ENCODE peak calls at places on chromosomes 2 and 18, in seven cellular contexts. J is K562, Q is HepG2, U is breast epithelium, W is esophagus muscularis mucosa, I is spleen, M is HCT116. Y is an unnamed sample.

GRCh38 chr18:22609642-22610041 is 191.9 kb upstream of the CTAGE1 start:
- DNase-seq in I (no peak), Q (peak; percentile 16), U (peak; percentile 35), W (no peak), J (no peak), M (no peak), Y (no peak)

GRCh38 chr2:28102455-28102874 is 211.9 kb downstream of the BABAM2 start:
- DNase-seq in J (peak; percentile 19), M (no peak), I (no peak), W (no peak), Q (no peak), U (no peak), Y (no peak)

GRCh38 chr2:74571058-74571457 is 16.5 kb downstream of the DOK1 start:
- DNase-seq in I (no peak), M (no peak), Q (no peak), U (no peak), J (no peak), W (no peak), Y (no peak)

GRCh38 chr2:142682528-142682927 is 194.9 kb upstream of the KYNU start:
- DNase-seq in U (no peak), M (peak; percentile 13), J (no peak), Q (peak; percentile 32), W (no peak), I (no peak), Y (no peak)

GRCh38 chr2:178484245-178485041 is 4.2 kb downstream of the PLEKHA3 start:
- DNase-seq in I (no peak), Q (no peak), J (peak; percentile 10), M (no peak), U (no peak), W (no peak), Y (no peak)

GRCh38 chr2:199716807-199717586 is 134.0 kb downstream of the FTCDNL1 start:
- DNase-seq in M (no peak), W (no peak), I (no peak), Q (peak; percentile 21), U (no peak), J (no peak), Y (no peak)

GRCh38 chr2:86622878-86623548 is 652 bp downstream of the RNF103 start:
- DNase-seq in Q (no peak), U (no peak), I (peak; percentile 93), J (peak; percentile 63), M (no peak), W (no peak), Y (no peak)

GRCh38 chr2:10390369-10390801 is 57.7 kb downstream of the ODC1 start:
- DNase-seq in W (no peak), J (peak; percentile 43), Q (no peak), U (no peak), M (no peak), I (no peak), Y (no peak)

GRCh38 chr2:137969418-137969765 is 5.1 kb downstream of the HNMT start:
- DNase-seq in W (no peak), J (no peak), Q (no peak), M (no peak), U (peak; percentile 32), I (no peak), Y (no peak)

GRCh38 chr2:184564092-184564491 is 34.2 kb upstream of the ZNF804A start:
- DNase-seq in U (no peak), M (no peak), I (no peak), J (no peak), W (no peak), Q (no peak), Y (no peak)

GRCh38 chr2:24657818-24658217 is 135.4 kb downstream of the PTRHD1 start:
- DNase-seq in I (no peak), U (no peak), M (no peak), W (no peak), Q (no peak), J (no peak), Y (no peak)

GRCh38 chr2:161415467-161416293 is 417 bp upstream of the TBR1 start:
- DNase-seq in J (peak; percentile 25), I (no peak), Q (peak; percentile 10), U (no peak), W (no peak), M (no peak), Y (no peak)

GRCh38 chr18:10381951-10382350 is 72.5 kb upstream of the APCDD1 start:
- DNase-seq in Q (no peak), J (no peak), I (no peak), W (no peak), U (no peak), M (no peak), Y (no peak)

GRCh38 chr2:55693181-55694125 is at the start of gene PNPT1:
- DNase-seq in J (peak; percentile 98), I (peak; percentile 98), W (peak; percentile 98), Q (peak; percentile 92), U (peak; percentile 85), M (peak; percentile 87), Y (no peak)

GRCh38 chr2:212713681-212714080 is 175.1 kb upstream of the ERBB4 start:
- DNase-seq in U (no peak), M (no peak), J (no peak), Q (no peak), W (no peak), I (no peak), Y (no peak)

GRCh38 chr2:191818725-191819333 is 28.1 kb downstream of the CAVIN2 start:
- DNase-seq in I (no peak), W (no peak), Q (no peak), U (no peak), J (no peak), M (no peak), Y (no peak)

GRCh38 chr2:133317161-133317560 is 251.1 kb downstream of the NCKAP5 start:
- DNase-seq in U (no peak), I (no peak), Q (no peak), J (no peak), M (no peak), W (no peak), Y (no peak)

GRCh38 chr2:69012310-69013122 is 463 bp upstream of the ANTXR1 start:
- DNase-seq in W (no peak), U (peak; percentile 35), I (peak; percentile 81), Q (peak; percentile 66), M (peak; percentile 23), J (peak; percentile 66), Y (no peak)

GRCh38 chr2:97834610-97835009 is 121.2 kb downstream of the ZAP70 start:
- DNase-seq in Q (no peak), U (no peak), J (no peak), M (no peak), I (no peak), W (no peak), Y (no peak)

GRCh38 chr18:26406854-26407517 is 141.4 kb downstream of the KCTD1 start:
- DNase-seq in Q (no peak), M (no peak), W (no peak), J (no peak), I (no peak), U (no peak), Y (no peak)

GRCh38 chr18:26403451-26403850 is 144.9 kb downstream of the KCTD1 start:
- DNase-seq in Q (no peak), U (no peak), W (no peak), I (no peak), J (no peak), M (no peak), Y (no peak)

GRCh38 chr18:26406294-26406693 is 142.1 kb downstream of the KCTD1 start:
- DNase-seq in J (no peak), U (no peak), I (no peak), Q (no peak), M (no peak), W (no peak), Y (no peak)

GRCh38 chr18:26407721-26408601 is 140.4 kb downstream of the KCTD1 start:
- DNase-seq in Q (no peak), I (no peak), U (no peak), J (no peak), W (no peak), M (no peak), Y (no peak)

GRCh38 chr18:26405190-26405781 is 143.1 kb downstream of the KCTD1 start:
- DNase-seq in J (no peak), W (peak; percentile 75), M (peak; percentile 36), U (no peak), Q (peak; percentile 30), I (no peak), Y (no peak)
- TF ChIP-seq CTCF in J (peak; percentile 28), W (peak; percentile 24), M (peak; percentile 75), U (no peak), Q (peak; percentile 80), I (no peak), Y (peak; percentile 11)

DNA sequence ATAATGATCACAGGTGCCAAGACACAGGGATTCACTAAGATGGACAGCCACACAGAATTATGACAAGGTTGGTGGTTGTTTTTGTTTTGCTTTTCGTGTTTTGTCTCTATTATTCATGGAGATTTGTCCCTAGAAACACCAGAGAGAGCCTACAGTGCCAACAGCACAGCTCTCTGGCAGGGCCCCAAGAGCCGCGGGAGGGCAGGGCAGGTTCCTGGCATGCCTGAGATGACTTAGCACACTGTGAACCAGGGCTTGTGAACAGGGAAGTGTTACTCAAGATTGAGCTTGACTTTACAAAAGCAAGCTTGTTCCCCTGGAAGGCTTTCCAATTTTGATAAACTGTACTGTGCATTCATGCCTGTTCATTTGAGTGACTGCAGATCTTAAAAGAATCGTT is 437.4 kb upstream of the SALL3 start:
- DNase-seq in M (no peak), U (peak; percentile 83), I (no peak), J (no peak), W (no peak), Q (no peak), Y (peak; percentile 72)
- TF ChIP-seq POLR2AphosphoS5 in M (no peak), U (no peak), I (no peak), J (no peak), W (peak; percentile 63), Q (no peak), Y (peak; percentile 52)

DNA sequence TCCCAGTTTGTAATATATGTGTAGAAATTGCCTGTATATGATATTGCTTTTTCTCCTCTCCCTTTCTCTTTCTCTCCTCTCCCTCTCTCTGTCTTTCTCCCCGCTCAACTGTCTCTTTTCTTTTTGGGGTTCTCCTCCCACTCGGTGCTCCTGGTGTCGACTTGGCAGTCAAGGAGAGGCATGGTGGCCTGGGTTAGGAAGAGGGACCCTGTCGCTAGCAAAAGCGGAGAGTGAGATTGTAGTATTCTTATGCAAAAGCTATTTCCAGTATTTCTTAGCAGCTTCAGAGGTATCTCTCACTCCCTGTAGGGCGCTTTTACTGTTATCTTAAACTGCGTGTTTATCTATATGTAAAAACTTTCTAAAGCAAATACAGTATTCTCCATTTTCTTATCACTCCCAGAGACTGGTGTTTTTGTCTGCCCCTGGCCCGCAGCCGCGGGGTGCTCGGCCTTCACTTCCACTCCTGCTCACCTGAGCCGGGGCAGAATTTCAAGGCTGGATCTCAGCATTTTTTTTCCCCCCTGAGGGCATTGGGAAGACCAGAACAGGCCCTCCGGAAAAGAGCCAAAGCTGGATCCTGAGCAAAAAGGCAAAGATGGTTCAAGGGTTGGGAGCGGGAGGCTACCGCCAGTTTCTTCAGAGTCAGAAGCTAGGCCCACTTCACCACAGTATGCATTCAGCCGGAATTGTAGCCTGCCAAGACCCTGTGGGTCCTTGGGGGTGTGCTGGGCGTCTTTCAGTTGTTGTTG is 4.3 kb downstream of the SIX3 start:
- DNase-seq in I (peak; percentile 40), M (no peak), Q (no peak), J (no peak), U (no peak), W (no peak), Y (no peak)
- H3K4me3 ChIP-seq in I (no peak overlapping the region), M (no peak overlapping the region), Q (no peak overlapping the region), J (no peak overlapping the region), U (no peak overlapping the region), W (no peak overlapping the region), Y (no peak overlapping the region)

DNA sequence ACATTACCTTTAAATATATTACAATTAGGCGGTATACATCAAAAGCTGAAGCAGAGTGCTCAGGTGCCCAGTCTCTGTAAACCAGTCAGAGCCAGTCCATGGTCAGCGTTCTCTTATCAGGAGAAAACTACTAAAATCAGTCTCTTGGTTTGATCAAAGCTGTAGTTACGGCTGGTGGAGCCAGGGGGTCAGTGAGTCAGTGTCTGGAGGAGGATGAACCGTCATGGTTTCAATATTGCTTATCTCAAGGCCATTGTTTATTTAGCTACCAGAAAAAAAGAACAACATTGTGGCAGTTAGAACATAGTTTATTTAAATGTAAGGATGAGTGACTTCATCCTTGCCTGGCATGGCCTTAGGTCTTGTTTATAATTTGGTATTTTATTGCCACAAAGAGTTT is 71.3 kb upstream of the NYAP2 start:
- DNase-seq in U (no peak), Q (peak; percentile 6), I (no peak), J (no peak), W (no peak), M (no peak), Y (no peak)
- TF ChIP-seq CTCF in U (no peak), Q (no peak), I (no peak), J (no peak), W (no peak), M (no peak), Y (no peak)

Y was measured in vagina.